ENCODE peak calls at places on chromosome 1, in seven cellular contexts. I is HepG2; L is tibial nerve; D is IMR-90; M is heart left ventricle; Q is CD4-positive, CD25-positive, alpha-beta regulatory T cell; J is thyroid gland. K is an unnamed sample. For H3K4me1, the result is how much of the 10 kb centered on the place peaks cover.

GRCh38 chr1:145962157-145963102 is 1.9 kb downstream of the ANKRD34A start:
- DNase-seq in I (no peak), L (no peak), D (no peak), M (peak), Q (peak), J (peak), K (peak)

GRCh38 chr1:160205242-160205973 is at the start of gene PEA15:
- DNase-seq in I (no peak), L (peak), D (peak), M (peak), Q (peak), J (peak), K (peak)

GRCh38 chr1:116360435-116361173 is 12.4 kb upstream of the ATP1A1 start:
- DNase-seq in I (no peak), L (no peak), D (peak), M (no peak), Q (no peak), J (no peak), K (no peak)

GRCh38 chr1:18922319-18922726 is 20.0 kb upstream of the ALDH4A1 start:
- DNase-seq in I (peak), L (peak), D (peak), M (peak), Q (no peak), J (peak), K (peak)

GRCh38 chr1:170194451-170194850 is 48.7 kb downstream of the NTMT2 start:
- DNase-seq in I (no peak), L (no peak), D (no peak), M (no peak), Q (no peak), J (no peak), K (no peak)

GRCh38 chr1:91806146-91806545 is 79.8 kb downstream of the TGFBR3 start:
- DNase-seq in I (no peak), L (no peak), D (no peak), M (no peak), Q (no peak), J (no peak), K (no peak)

GRCh38 chr1:8629241-8630091 is 188.0 kb downstream of the RERE start:
- DNase-seq in I (peak), L (no peak), D (peak), M (no peak), Q (no peak), J (no peak), K (no peak)

GRCh38 chr1:86154581-86155060 is 2.0 kb downstream of the COL24A1 start:
- DNase-seq in I (no peak), L (no peak), D (peak), M (no peak), Q (no peak), J (no peak), K (no peak)

GRCh38 chr1:107781245-107781644 is 183.7 kb downstream of the VAV3 start:
- DNase-seq in I (no peak), L (no peak), D (no peak), M (no peak), Q (no peak), J (no peak), K (no peak)

GRCh38 chr1:201216395-201217085 is 25.9 kb downstream of the IGFN1 start:
- DNase-seq in I (no peak), L (no peak), D (no peak), M (no peak), Q (no peak), J (no peak), K (no peak)

GRCh38 chr1:230517786-230518185 is 91.7 kb upstream of the PGBD5 start:
- DNase-seq in I (no peak), L (no peak), D (no peak), M (no peak), Q (no peak), J (no peak), K (no peak)

GRCh38 chr1:230754831-230755230 is 7.6 kb downstream of the CAPN9 start:
- DNase-seq in I (no peak), L (no peak), D (peak), M (peak), Q (no peak), J (peak), K (no peak)

GRCh38 chr1:59232209-59232608 is 64.7 kb upstream of the FGGY start:
- DNase-seq in I (peak), L (no peak), D (peak), M (no peak), Q (no peak), J (peak), K (no peak)

GRCh38 chr1:62003777-62004176 is 190.9 kb upstream of the L1TD1 start:
- DNase-seq in I (no peak), L (no peak), D (no peak), M (no peak), Q (no peak), J (no peak), K (no peak)

GRCh38 chr1:204213668-204214662 is at the start of gene GOLT1A:
- DNase-seq in I (peak), L (peak), D (peak), M (peak), Q (no peak), J (peak), K (peak)

GRCh38 chr1:160018900-160019299 is 12.9 kb downstream of the PIGM start:
- DNase-seq in I (no peak), L (no peak), D (peak), M (no peak), Q (no peak), J (no peak), K (no peak)

GRCh38 chr1:228964178-228964819 is 229.0 kb downstream of the RHOU start:
- DNase-seq in I (peak), L (no peak), D (peak), M (no peak), Q (no peak), J (peak), K (peak)

GRCh38 chr1:31639543-31639942 is 5.1 kb downstream of the PEF1 start:
- DNase-seq in I (no peak), L (no peak), D (peak), M (no peak), Q (no peak), J (no peak), K (no peak)

GRCh38 chr1:37274896-37275631 is 199.3 kb upstream of the ZC3H12A start:
- DNase-seq in I (no peak), L (no peak), D (no peak), M (no peak), Q (no peak), J (no peak), K (peak)

GRCh38 chr1:54885863-54886723 is 902 bp downstream of the DHCR24 start:
- DNase-seq in I (peak), L (no peak), D (no peak), M (no peak), Q (no peak), J (peak), K (no peak)

GRCh38 chr1:29635501-29636263 is 399.4 kb downstream of the PTPRU start:
- DNase-seq in I (no peak), L (no peak), D (no peak), M (no peak), Q (no peak), J (no peak), K (no peak)

GRCh38 chr1:19361231-19362147 is 49.4 kb downstream of the SLC66A1 start:
- DNase-seq in I (no peak), L (no peak), D (peak), M (no peak), Q (no peak), J (no peak), K (no peak)

GRCh38 chr1:91712981-91713841 is 172.7 kb downstream of the TGFBR3 start:
- DNase-seq in I (no peak), L (peak), D (peak), M (peak), Q (no peak), J (no peak), K (peak)

GRCh38 chr1:245823408-245824147 is 668.8 kb downstream of the KIF26B start:
- DNase-seq in I (no peak), L (no peak), D (no peak), M (no peak), Q (no peak), J (no peak), K (no peak)

GRCh38 chr1:40914927-40915569 is 52.9 kb upstream of the CITED4 start:
- DNase-seq in I (no peak), L (no peak), D (no peak), M (no peak), Q (no peak), J (no peak), K (no peak)

GRCh38 chr1:33468011-33468410 is 4.4 kb upstream of the ZSCAN20 start:
- DNase-seq in I (no peak), L (no peak), D (no peak), M (no peak), Q (no peak), J (no peak), K (no peak)

GRCh38 chr1:226402615-226403521 is 5.0 kb downstream of the PARP1 start:
- DNase-seq in I (no peak), L (no peak), D (no peak), M (no peak), Q (no peak), J (no peak), K (no peak)

GRCh38 chr1:16986596-16987361 is 6.4 kb upstream of the MFAP2 start:
- DNase-seq in I (no peak), L (no peak), D (no peak), M (no peak), Q (no peak), J (no peak), K (no peak)

GRCh38 chr1:116115476-116115875 is 4.3 kb downstream of the MAB21L3 start:
- DNase-seq in I (no peak), L (no peak), D (peak), M (no peak), Q (no peak), J (peak), K (no peak)

GRCh38 chr1:74779750-74780149 is 46.8 kb downstream of the TYW3 start:
- DNase-seq in I (no peak), L (no peak), D (no peak), M (no peak), Q (no peak), J (no peak), K (no peak)

GRCh38 chr1:13809461-13810159 is 109.6 kb downstream of the PRDM2 start:
- DNase-seq in I (no peak), L (no peak), D (peak), M (no peak), Q (no peak), J (no peak), K (no peak)

GRCh38 chr1:27517907-27518718 is 28.1 kb upstream of the WASF2 start:
- DNase-seq in I (no peak), L (no peak), D (no peak), M (no peak), Q (no peak), J (peak), K (no peak)
- H3K4me1 ChIP-seq in I (half or more), L (under half), D (under half), M (half or more), Q (under half), J (half or more), K (half or more)

GRCh38 chr1:235937123-235937522 is 70.4 kb upstream of the LYST start:
- DNase-seq in I (no peak), L (no peak), D (no peak), M (no peak), Q (no peak), J (no peak), K (no peak)
- H3K4me1 ChIP-seq in I (under half), L (under half), D (under half), M (under half), Q (under half), J (under half), K (under half)

GRCh38 chr1:235315735-235316134 is 12.2 kb downstream of the ARID4B start:
- DNase-seq in I (no peak), L (no peak), D (no peak), M (no peak), Q (no peak), J (no peak), K (no peak)

GRCh38 chr1:235317179-235317578 is 10.8 kb downstream of the ARID4B start:
- DNase-seq in I (no peak), L (no peak), D (no peak), M (no peak), Q (no peak), J (no peak), K (no peak)

GRCh38 chr1:235313262-235313661 is 14.7 kb downstream of the ARID4B start:
- DNase-seq in I (no peak), L (no peak), D (no peak), M (no peak), Q (no peak), J (no peak), K (no peak)

GRCh38 chr1:235315173-235315572 is 12.8 kb downstream of the ARID4B start:
- DNase-seq in I (no peak), L (no peak), D (no peak), M (no peak), Q (no peak), J (no peak), K (no peak)

DNA sequence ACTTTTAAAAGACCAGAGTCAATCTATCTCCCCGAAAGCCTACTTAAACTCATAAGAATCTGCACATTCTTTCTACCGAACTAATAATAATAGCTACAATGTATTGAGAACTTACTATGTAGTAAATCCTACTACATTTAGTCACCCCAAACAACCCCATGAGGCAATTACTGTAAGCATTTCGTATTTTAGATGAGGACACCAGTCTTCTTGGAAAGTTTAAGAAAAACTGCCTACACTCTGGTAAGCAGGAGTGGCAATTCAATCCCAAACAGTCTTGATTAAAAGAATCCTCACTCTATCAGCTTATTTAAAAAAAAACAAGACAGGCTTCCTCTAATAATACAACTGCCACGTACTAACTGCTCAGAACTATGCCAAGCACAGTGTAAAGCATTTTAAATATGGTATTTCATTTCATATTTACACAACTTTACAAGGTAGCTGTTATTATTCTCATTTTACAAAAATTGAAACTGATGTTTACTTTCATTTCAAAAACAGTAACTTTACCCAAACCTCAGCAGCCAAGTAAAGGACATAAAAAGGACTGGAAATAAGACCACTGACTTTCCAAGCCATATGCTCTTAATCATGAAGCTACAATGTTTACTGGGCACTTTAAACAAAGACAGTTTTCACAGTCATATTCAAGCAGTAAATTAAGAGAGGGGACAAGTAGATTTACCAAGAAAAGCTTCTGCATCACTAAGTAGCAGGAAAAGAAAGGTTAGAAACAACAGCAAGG is 13.9 kb downstream of the ARID4B start:
- DNase-seq in I (no peak), L (no peak), D (peak), M (no peak), Q (no peak), J (no peak), K (no peak)
- H3K4me1 ChIP-seq in I (under half), L (under half), D (under half), M (under half), Q (half or more), J (under half), K (under half)

GRCh38 chr1:182185147-182185546 is 123.6 kb upstream of the ZNF648 start:
- DNase-seq in I (no peak), L (no peak), D (no peak), M (no peak), Q (no peak), J (no peak), K (no peak)

GRCh38 chr1:182186757-182187146 is 125.2 kb upstream of the ZNF648 start:
- DNase-seq in I (no peak), L (no peak), D (no peak), M (no peak), Q (no peak), J (no peak), K (no peak)

GRCh38 chr1:182183606-182184005 is 122.1 kb upstream of the ZNF648 start:
- DNase-seq in I (no peak), L (no peak), D (no peak), M (no peak), Q (no peak), J (no peak), K (no peak)

GRCh38 chr1:182189535-182190066 is 128.1 kb upstream of the ZNF648 start:
- DNase-seq in I (no peak), L (no peak), D (no peak), M (no peak), Q (no peak), J (no peak), K (no peak)

DNA sequence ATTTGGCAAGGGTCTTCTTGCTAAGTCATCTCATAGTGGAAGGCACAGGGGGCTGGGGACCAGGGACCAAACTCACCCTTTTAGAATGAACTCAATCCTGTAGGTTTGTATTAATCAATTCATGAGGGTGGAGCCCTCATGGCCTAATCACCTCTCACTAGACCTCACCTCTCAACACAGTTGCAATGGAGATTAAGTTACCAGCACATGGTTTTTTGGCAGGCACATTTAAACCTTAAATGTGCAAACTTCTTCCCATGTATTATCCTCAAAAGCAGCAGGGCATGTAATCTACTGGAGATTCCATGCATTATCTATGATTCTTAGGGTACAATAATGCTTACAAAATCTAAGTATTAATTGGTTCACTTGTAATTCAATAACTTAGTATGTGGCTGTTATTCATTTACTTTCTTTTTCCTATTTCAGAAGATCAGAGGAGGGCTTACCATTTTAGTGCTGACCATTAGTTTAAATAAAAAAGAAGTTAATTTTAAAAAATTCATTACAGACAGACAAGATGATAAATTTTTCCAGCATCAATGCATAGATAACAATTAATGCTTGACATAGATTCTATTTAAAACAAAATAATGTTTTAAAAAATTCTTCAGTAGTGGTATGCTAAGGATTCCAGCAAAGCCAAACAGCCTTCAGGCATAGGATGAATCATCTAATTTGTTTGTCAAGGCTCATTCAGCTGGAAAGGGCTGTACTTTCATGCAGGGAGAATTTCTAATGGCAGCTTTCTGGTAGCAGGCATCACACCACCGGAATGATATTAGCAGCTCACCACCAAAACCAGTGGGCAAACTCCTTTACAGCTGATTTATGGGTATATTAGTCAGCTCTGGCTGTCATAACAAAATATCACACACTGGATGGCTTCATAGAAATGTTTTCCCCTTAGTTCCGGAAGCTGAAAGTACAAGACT is 124.6 kb upstream of the ZNF648 start:
- DNase-seq in I (peak), L (no peak), D (peak), M (no peak), Q (no peak), J (peak), K (no peak)
- H3K4me1 ChIP-seq in I (under half), L (under half), D (under half), M (under half), Q (under half), J (half or more), K (under half)

DNA sequence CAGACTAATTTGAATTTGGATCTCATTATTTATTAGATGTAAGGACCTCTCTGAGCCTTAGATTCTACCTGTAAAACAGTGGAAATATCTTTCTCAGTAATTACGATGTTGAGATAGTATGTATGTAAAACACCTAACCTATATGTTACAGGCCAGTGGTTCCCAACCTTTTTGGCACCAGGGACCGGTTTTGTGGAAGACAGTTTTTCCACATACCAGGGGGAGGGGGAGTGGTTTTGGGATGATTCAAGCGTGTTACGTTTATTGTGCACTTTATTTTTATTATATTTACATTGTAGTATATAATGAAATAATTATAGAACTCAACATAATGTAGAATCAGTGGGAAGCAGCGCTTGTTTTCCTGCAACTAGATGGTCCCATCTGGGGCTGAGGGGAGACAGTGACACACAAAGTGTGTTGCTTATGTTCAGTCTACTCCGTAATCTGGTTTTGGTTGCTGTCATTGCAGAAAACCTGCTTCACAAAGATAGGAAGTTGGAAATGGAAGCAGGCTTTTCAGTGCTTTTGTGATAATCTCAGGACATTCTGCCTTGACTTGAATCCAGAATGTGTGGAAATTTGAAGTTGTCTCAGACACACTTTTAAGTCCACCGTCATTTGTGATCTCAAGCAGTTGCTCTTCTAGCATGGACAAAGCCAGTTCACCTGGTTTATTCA is 12.8 kb downstream of the XPR1 start:
- DNase-seq in I (no peak), L (no peak), D (no peak), M (no peak), Q (no peak), J (no peak), K (no peak)
- H3K4me1 ChIP-seq in I (under half), L (under half), D (under half), M (half or more), Q (under half), J (under half), K (under half)

GRCh38 chr1:53111693-53112092 is 30.7 kb downstream of the SLC1A7 start:
- DNase-seq in I (peak), L (no peak), D (no peak), M (no peak), Q (no peak), J (no peak), K (no peak)

GRCh38 chr1:53108646-53109580 is 33.5 kb downstream of the SLC1A7 start:
- DNase-seq in I (no peak), L (no peak), D (peak), M (no peak), Q (no peak), J (no peak), K (no peak)

GRCh38 chr1:53112271-53112774 is 30.1 kb downstream of the SLC1A7 start:
- DNase-seq in I (peak), L (no peak), D (peak), M (no peak), Q (no peak), J (no peak), K (no peak)

GRCh38 chr1:53111073-53111556 is 31.3 kb downstream of the SLC1A7 start:
- DNase-seq in I (peak), L (no peak), D (peak), M (no peak), Q (no peak), J (no peak), K (no peak)

GRCh38 chr1:53110370-53111072 is 31.9 kb downstream of the SLC1A7 start:
- DNase-seq in I (no peak), L (no peak), D (peak), M (no peak), Q (no peak), J (no peak), K (peak)
- H3K4me1 ChIP-seq in I (half or more), L (under half), D (under half), M (under half), Q (under half), J (under half), K (under half)